ENCODE peak calls at places on chromosomes 1 and 21, in ten cellular contexts. One of them, this sample, is unnamed.

GRCh38 chr1:235642943-235643371 is 6.6 kb downstream of the GNG4 start:
- DNase-seq in stomach: no peak
- DNase-seq in mucosa of descending colon: no peak
- DNase-seq in GM13976: no peak
- DNase-seq in fibroblast of villous mesenchyme: no peak
- DNase-seq in glutamatergic neuron: peak
- DNase-seq in AG10803: no peak
- DNase-seq in esophagus squamous epithelium: no peak
- DNase-seq in adrenal gland: no peak
- DNase-seq in esophagus muscularis mucosa: no peak
- DNase-seq in this sample: peak

GRCh38 chr1:37031871-37032270 is 2.4 kb downstream of the GRIK3 start:
- DNase-seq in stomach: no peak
- DNase-seq in mucosa of descending colon: no peak
- DNase-seq in GM13976: no peak
- DNase-seq in fibroblast of villous mesenchyme: no peak
- DNase-seq in glutamatergic neuron: no peak
- DNase-seq in AG10803: no peak
- DNase-seq in esophagus squamous epithelium: no peak
- DNase-seq in adrenal gland: no peak
- DNase-seq in esophagus muscularis mucosa: no peak
- DNase-seq in this sample: no peak

GRCh38 chr21:38913120-38913975 is 107.6 kb downstream of the ETS2 start:
- DNase-seq in stomach: peak
- DNase-seq in mucosa of descending colon: peak
- DNase-seq in GM13976: no peak
- DNase-seq in fibroblast of villous mesenchyme: no peak
- DNase-seq in glutamatergic neuron: peak
- DNase-seq in AG10803: peak
- DNase-seq in esophagus squamous epithelium: no peak
- DNase-seq in adrenal gland: peak
- DNase-seq in esophagus muscularis mucosa: peak
- DNase-seq in this sample: peak

GRCh38 chr1:101371259-101371658 is 134.4 kb downstream of the S1PR1 start:
- DNase-seq in stomach: no peak
- DNase-seq in mucosa of descending colon: no peak
- DNase-seq in GM13976: peak
- DNase-seq in fibroblast of villous mesenchyme: peak
- DNase-seq in glutamatergic neuron: no peak
- DNase-seq in AG10803: peak
- DNase-seq in esophagus squamous epithelium: no peak
- DNase-seq in adrenal gland: no peak
- DNase-seq in esophagus muscularis mucosa: no peak
- DNase-seq in this sample: no peak

GRCh38 chr1:109881906-109882287 is 28.8 kb upstream of the CSF1 start:
- DNase-seq in stomach: no peak
- DNase-seq in mucosa of descending colon: no peak
- DNase-seq in GM13976: no peak
- DNase-seq in fibroblast of villous mesenchyme: no peak
- DNase-seq in glutamatergic neuron: no peak
- DNase-seq in AG10803: no peak
- DNase-seq in esophagus squamous epithelium: no peak
- DNase-seq in adrenal gland: no peak
- DNase-seq in esophagus muscularis mucosa: no peak
- DNase-seq in this sample: no peak

GRCh38 chr1:13819637-13820036 is 119.6 kb downstream of the PRDM2 start:
- DNase-seq in stomach: no peak
- DNase-seq in mucosa of descending colon: no peak
- DNase-seq in GM13976: no peak
- DNase-seq in fibroblast of villous mesenchyme: no peak
- DNase-seq in glutamatergic neuron: no peak
- DNase-seq in AG10803: no peak
- DNase-seq in esophagus squamous epithelium: no peak
- DNase-seq in adrenal gland: no peak
- DNase-seq in esophagus muscularis mucosa: no peak
- DNase-seq in this sample: no peak

GRCh38 chr1:179817056-179817455 is 60.5 kb downstream of the TOR1AIP2 start:
- DNase-seq in stomach: no peak
- DNase-seq in mucosa of descending colon: no peak
- DNase-seq in GM13976: no peak
- DNase-seq in fibroblast of villous mesenchyme: no peak
- DNase-seq in glutamatergic neuron: no peak
- DNase-seq in AG10803: no peak
- DNase-seq in esophagus squamous epithelium: no peak
- DNase-seq in adrenal gland: no peak
- DNase-seq in esophagus muscularis mucosa: no peak
- DNase-seq in this sample: no peak

GRCh38 chr1:41835488-41835887 is 83.2 kb downstream of the HIVEP3 start:
- DNase-seq in stomach: no peak
- DNase-seq in mucosa of descending colon: no peak
- DNase-seq in GM13976: no peak
- DNase-seq in fibroblast of villous mesenchyme: no peak
- DNase-seq in glutamatergic neuron: no peak
- DNase-seq in AG10803: no peak
- DNase-seq in esophagus squamous epithelium: no peak
- DNase-seq in adrenal gland: no peak
- DNase-seq in esophagus muscularis mucosa: no peak
- DNase-seq in this sample: no peak

GRCh38 chr1:112955678-112956502 is at the start of gene SLC16A1:
- DNase-seq in stomach: peak
- DNase-seq in mucosa of descending colon: peak
- DNase-seq in GM13976: peak
- DNase-seq in fibroblast of villous mesenchyme: peak
- DNase-seq in glutamatergic neuron: peak
- DNase-seq in AG10803: peak
- DNase-seq in esophagus squamous epithelium: peak
- DNase-seq in adrenal gland: peak
- DNase-seq in esophagus muscularis mucosa: peak
- DNase-seq in this sample: peak

GRCh38 chr1:24085546-24085945 is 26.4 kb downstream of the MYOM3 start:
- DNase-seq in stomach: no peak
- DNase-seq in mucosa of descending colon: no peak
- DNase-seq in GM13976: no peak
- DNase-seq in fibroblast of villous mesenchyme: no peak
- DNase-seq in glutamatergic neuron: no peak
- DNase-seq in AG10803: peak
- DNase-seq in esophagus squamous epithelium: no peak
- DNase-seq in adrenal gland: no peak
- DNase-seq in esophagus muscularis mucosa: no peak
- DNase-seq in this sample: no peak

GRCh38 chr1:39900662-39901485 is 843 bp downstream of the MYCL start:
- DNase-seq in stomach: peak
- DNase-seq in mucosa of descending colon: peak
- DNase-seq in GM13976: peak
- DNase-seq in fibroblast of villous mesenchyme: peak
- DNase-seq in glutamatergic neuron: peak
- DNase-seq in AG10803: peak
- DNase-seq in esophagus squamous epithelium: no peak
- DNase-seq in adrenal gland: peak
- DNase-seq in esophagus muscularis mucosa: no peak
- DNase-seq in this sample: peak

GRCh38 chr1:12424150-12424549 is 193.9 kb downstream of the DHRS3 start:
- DNase-seq in stomach: no peak
- DNase-seq in mucosa of descending colon: no peak
- DNase-seq in GM13976: no peak
- DNase-seq in fibroblast of villous mesenchyme: peak
- DNase-seq in glutamatergic neuron: no peak
- DNase-seq in AG10803: peak
- DNase-seq in esophagus squamous epithelium: no peak
- DNase-seq in adrenal gland: no peak
- DNase-seq in esophagus muscularis mucosa: no peak
- DNase-seq in this sample: no peak

GRCh38 chr21:45010096-45010495 is 64.3 kb upstream of the ADARB1 start:
- DNase-seq in stomach: no peak
- DNase-seq in mucosa of descending colon: no peak
- DNase-seq in GM13976: no peak
- DNase-seq in fibroblast of villous mesenchyme: no peak
- DNase-seq in glutamatergic neuron: no peak
- DNase-seq in AG10803: peak
- DNase-seq in esophagus squamous epithelium: no peak
- DNase-seq in adrenal gland: no peak
- DNase-seq in esophagus muscularis mucosa: no peak
- DNase-seq in this sample: no peak

GRCh38 chr1:53896673-53897229 is 2.8 kb downstream of the DIO1 start:
- DNase-seq in stomach: no peak
- DNase-seq in mucosa of descending colon: no peak
- DNase-seq in GM13976: no peak
- DNase-seq in fibroblast of villous mesenchyme: peak
- DNase-seq in glutamatergic neuron: no peak
- DNase-seq in AG10803: peak
- DNase-seq in esophagus squamous epithelium: no peak
- DNase-seq in adrenal gland: peak
- DNase-seq in esophagus muscularis mucosa: no peak
- DNase-seq in this sample: no peak

DNA sequence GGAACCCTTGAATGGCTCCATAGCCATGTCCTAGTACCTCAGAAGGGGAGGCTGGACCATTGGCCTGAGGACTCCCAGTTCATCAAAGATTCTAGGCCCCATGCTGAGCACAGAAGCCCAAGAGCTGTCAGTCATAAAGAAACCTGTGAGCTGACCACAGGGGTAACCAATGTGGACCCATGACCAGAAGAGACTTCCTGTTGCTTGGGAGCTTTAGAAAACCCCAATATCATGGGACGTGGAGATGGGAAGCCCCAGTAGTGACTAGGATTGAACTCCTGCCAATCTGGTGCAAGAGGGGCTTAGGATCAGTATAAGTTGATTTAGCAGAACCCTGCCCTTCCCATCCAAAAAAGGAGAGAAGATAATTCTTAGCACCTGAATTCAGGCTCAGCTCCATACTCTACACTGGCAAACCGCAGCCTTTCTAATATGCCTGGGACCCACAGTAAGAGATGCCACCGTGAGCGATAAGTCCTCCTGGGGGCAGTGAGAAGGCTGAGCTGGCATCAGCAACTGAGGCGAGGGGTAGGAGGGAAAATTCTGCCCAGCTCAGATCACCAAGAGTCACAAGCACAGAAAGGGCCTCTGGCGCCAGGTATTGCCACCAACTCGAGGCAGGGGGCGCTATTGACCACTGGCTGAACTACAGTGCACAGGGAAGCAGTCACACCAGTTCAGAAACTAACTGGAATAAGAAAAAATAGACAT is 108.9 kb downstream of the CAPN8 start:
- DNase-seq in stomach: peak
- DNase-seq in mucosa of descending colon: peak
- DNase-seq in GM13976: peak
- DNase-seq in fibroblast of villous mesenchyme: peak
- DNase-seq in glutamatergic neuron: peak
- DNase-seq in AG10803: peak
- DNase-seq in esophagus squamous epithelium: no peak
- DNase-seq in adrenal gland: peak
- DNase-seq in esophagus muscularis mucosa: no peak
- DNase-seq in this sample: no peak
- TF ChIP-seq CTCF in stomach: peak
- TF ChIP-seq CTCF in mucosa of descending colon: peak
- TF ChIP-seq CTCF in GM13976: peak
- TF ChIP-seq CTCF in fibroblast of villous mesenchyme: peak
- TF ChIP-seq CTCF in glutamatergic neuron: peak
- TF ChIP-seq CTCF in AG10803: peak
- TF ChIP-seq CTCF in esophagus squamous epithelium: peak
- TF ChIP-seq CTCF in adrenal gland: peak
- TF ChIP-seq CTCF in esophagus muscularis mucosa: peak
- TF ChIP-seq CTCF in this sample: peak

GRCh38 chr21:33478858-33479678 is 706 bp downstream of the TMEM50B start:
- DNase-seq in stomach: peak
- DNase-seq in mucosa of descending colon: peak
- DNase-seq in GM13976: peak
- DNase-seq in fibroblast of villous mesenchyme: peak
- DNase-seq in glutamatergic neuron: peak
- DNase-seq in AG10803: peak
- DNase-seq in esophagus squamous epithelium: no peak
- DNase-seq in adrenal gland: peak
- DNase-seq in esophagus muscularis mucosa: no peak
- DNase-seq in this sample: peak
- TF ChIP-seq CTCF in stomach: no peak
- TF ChIP-seq CTCF in mucosa of descending colon: no peak
- TF ChIP-seq CTCF in GM13976: no peak
- TF ChIP-seq CTCF in fibroblast of villous mesenchyme: peak
- TF ChIP-seq CTCF in glutamatergic neuron: no peak
- TF ChIP-seq CTCF in AG10803: peak
- TF ChIP-seq CTCF in esophagus squamous epithelium: no peak
- TF ChIP-seq CTCF in adrenal gland: no peak
- TF ChIP-seq CTCF in esophagus muscularis mucosa: peak
- TF ChIP-seq CTCF in this sample: peak

DNA sequence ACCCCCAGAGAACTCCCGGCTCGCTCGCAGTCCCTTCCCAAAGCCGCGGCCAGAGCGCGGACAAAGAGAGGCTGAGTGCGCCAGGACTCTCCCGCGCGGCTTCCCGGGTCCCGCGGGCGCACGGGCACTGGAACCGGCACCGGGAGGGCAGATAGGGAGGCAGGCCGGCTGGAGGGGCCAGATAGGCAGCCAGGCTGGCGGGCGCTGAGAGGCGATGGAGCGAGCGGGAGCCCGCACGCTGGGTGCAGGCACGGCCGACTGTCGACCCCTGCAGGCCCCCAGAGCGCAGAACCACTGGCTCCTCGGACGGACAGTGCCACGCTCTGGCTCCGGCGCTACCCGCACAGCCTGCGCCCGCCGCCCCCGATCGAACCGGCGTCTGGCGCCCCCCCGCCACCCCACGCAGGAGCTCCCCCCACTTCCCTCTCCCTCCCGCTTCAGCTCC is 634 bp downstream of the SLC6A9 start:
- DNase-seq in stomach: no peak
- DNase-seq in mucosa of descending colon: no peak
- DNase-seq in GM13976: peak
- DNase-seq in fibroblast of villous mesenchyme: peak
- DNase-seq in glutamatergic neuron: peak
- DNase-seq in AG10803: peak
- DNase-seq in esophagus squamous epithelium: no peak
- DNase-seq in adrenal gland: no peak
- DNase-seq in esophagus muscularis mucosa: no peak
- DNase-seq in this sample: peak
- TF ChIP-seq CTCF in stomach: no peak
- TF ChIP-seq CTCF in mucosa of descending colon: no peak
- TF ChIP-seq CTCF in GM13976: peak
- TF ChIP-seq CTCF in fibroblast of villous mesenchyme: peak
- TF ChIP-seq CTCF in glutamatergic neuron: no peak
- TF ChIP-seq CTCF in AG10803: peak
- TF ChIP-seq CTCF in esophagus squamous epithelium: no peak
- TF ChIP-seq CTCF in adrenal gland: no peak
- TF ChIP-seq CTCF in esophagus muscularis mucosa: peak
- TF ChIP-seq CTCF in this sample: peak

DNA sequence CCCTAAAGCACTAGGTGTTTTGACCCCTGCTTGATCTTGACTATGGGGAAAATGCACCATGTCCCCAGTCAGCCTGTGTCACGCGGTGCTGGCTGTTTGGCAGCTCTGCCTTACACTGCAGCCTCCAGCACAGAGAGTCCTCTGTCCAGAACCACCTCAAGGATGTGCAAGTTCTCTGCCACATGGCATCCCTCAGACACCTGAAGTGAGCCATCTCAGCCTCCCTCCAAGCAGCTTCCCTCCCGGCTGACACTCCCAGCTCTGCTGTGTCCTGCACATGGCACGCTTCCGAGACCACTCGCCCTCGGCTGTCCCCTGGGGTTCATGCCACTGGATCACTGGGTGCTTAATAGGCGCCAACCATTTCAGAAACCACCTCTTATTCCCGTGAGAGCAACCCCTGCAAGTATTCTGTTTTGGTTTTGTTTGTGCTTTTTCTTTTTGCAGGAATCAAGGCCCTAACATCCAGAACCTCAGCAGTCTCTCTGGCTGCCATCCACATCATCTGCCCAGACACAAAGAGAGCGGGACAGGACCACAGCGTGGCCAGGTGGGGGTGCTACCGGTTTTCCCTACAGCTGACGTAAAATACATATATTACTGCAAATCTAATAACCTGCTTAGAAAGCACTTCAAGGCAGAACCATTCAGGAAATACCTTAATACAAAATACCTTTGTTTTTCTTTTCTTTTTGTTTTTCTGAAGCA is 45.7 kb downstream of the CAPZB start:
- DNase-seq in stomach: no peak
- DNase-seq in mucosa of descending colon: peak
- DNase-seq in GM13976: no peak
- DNase-seq in fibroblast of villous mesenchyme: peak
- DNase-seq in glutamatergic neuron: no peak
- DNase-seq in AG10803: no peak
- DNase-seq in esophagus squamous epithelium: no peak
- DNase-seq in adrenal gland: no peak
- DNase-seq in esophagus muscularis mucosa: no peak
- DNase-seq in this sample: no peak
- TF ChIP-seq CTCF in stomach: no peak
- TF ChIP-seq CTCF in mucosa of descending colon: no peak
- TF ChIP-seq CTCF in GM13976: peak
- TF ChIP-seq CTCF in fibroblast of villous mesenchyme: peak
- TF ChIP-seq CTCF in glutamatergic neuron: no peak
- TF ChIP-seq CTCF in AG10803: no peak
- TF ChIP-seq CTCF in esophagus squamous epithelium: no peak
- TF ChIP-seq CTCF in adrenal gland: no peak
- TF ChIP-seq CTCF in esophagus muscularis mucosa: peak
- TF ChIP-seq CTCF in this sample: peak

This sample was measured in osteocyte.